ENCODE peak calls at places on chromosomes 11 and 22, in four cellular contexts. One of them, this sample, is unnamed. For H3K36me3, the result is how much of the 10 kb centered on the place peaks cover.

GRCh38 chr11:8959546-8960166 is 4.6 kb downstream of the TMEM9B start:
- DNase-seq in cardiac muscle cell: peak
- DNase-seq in keratinocyte: peak
- DNase-seq in IMR-90: peak
- DNase-seq in this sample: peak

GRCh38 chr11:18775492-18776292 is 15.9 kb downstream of the PTPN5 start:
- DNase-seq in cardiac muscle cell: peak
- DNase-seq in IMR-90: peak
- DNase-seq in keratinocyte: no peak
- DNase-seq in this sample: no peak

GRCh38 chr11:12841946-12842630 is 167.0 kb upstream of the RASSF10 start:
- DNase-seq in IMR-90: peak
- DNase-seq in keratinocyte: no peak
- DNase-seq in cardiac muscle cell: peak
- DNase-seq in this sample: no peak

GRCh38 chr11:74004046-74004693 is 4.7 kb downstream of the UCP3 start:
- DNase-seq in cardiac muscle cell: no peak
- DNase-seq in keratinocyte: no peak
- DNase-seq in IMR-90: no peak
- DNase-seq in this sample: no peak

GRCh38 chr11:69352715-69353325 is 58.9 kb downstream of the MYEOV start:
- DNase-seq in cardiac muscle cell: peak
- DNase-seq in IMR-90: peak
- DNase-seq in keratinocyte: peak
- DNase-seq in this sample: peak

GRCh38 chr11:128405693-128406364 is 181.5 kb downstream of the ETS1 start:
- DNase-seq in IMR-90: no peak
- DNase-seq in keratinocyte: no peak
- DNase-seq in cardiac muscle cell: peak
- DNase-seq in this sample: no peak

GRCh38 chr11:18046116-18046777 is at the start of gene TPH1:
- DNase-seq in cardiac muscle cell: peak
- DNase-seq in IMR-90: peak
- DNase-seq in keratinocyte: no peak
- DNase-seq in this sample: peak

GRCh38 chr22:39474351-39474991 is 17.7 kb downstream of the MGAT3 start:
- DNase-seq in cardiac muscle cell: no peak
- DNase-seq in keratinocyte: no peak
- DNase-seq in IMR-90: peak
- DNase-seq in this sample: no peak

GRCh38 chr11:22752908-22753310 is 76.7 kb downstream of the SVIP start:
- DNase-seq in IMR-90: no peak
- DNase-seq in keratinocyte: no peak
- DNase-seq in cardiac muscle cell: no peak
- DNase-seq in this sample: no peak

GRCh38 chr11:34250732-34251639 is 106.8 kb downstream of the ABTB2 start:
- DNase-seq in keratinocyte: peak
- DNase-seq in IMR-90: peak
- DNase-seq in cardiac muscle cell: no peak
- DNase-seq in this sample: no peak

GRCh38 chr11:107608809-107609208 is 17.9 kb downstream of the ELMOD1 start:
- DNase-seq in keratinocyte: no peak
- DNase-seq in cardiac muscle cell: no peak
- DNase-seq in IMR-90: no peak
- DNase-seq in this sample: no peak

GRCh38 chr11:12289667-12290476 is 87.5 kb upstream of the PARVA start:
- DNase-seq in IMR-90: no peak
- DNase-seq in cardiac muscle cell: no peak
- DNase-seq in keratinocyte: no peak
- DNase-seq in this sample: no peak

GRCh38 chr11:13288375-13289029 is 10.9 kb downstream of the BMAL1 start:
- DNase-seq in keratinocyte: no peak
- DNase-seq in IMR-90: peak
- DNase-seq in cardiac muscle cell: no peak
- DNase-seq in this sample: no peak

GRCh38 chr11:69704508-69705245 is 855 bp upstream of the FGF19 start:
- DNase-seq in keratinocyte: no peak
- DNase-seq in cardiac muscle cell: peak
- DNase-seq in IMR-90: no peak
- DNase-seq in this sample: no peak

GRCh38 chr11:68527585-68527984 is 67.0 kb downstream of the PPP6R3 start:
- DNase-seq in cardiac muscle cell: no peak
- DNase-seq in IMR-90: no peak
- DNase-seq in keratinocyte: no peak
- DNase-seq in this sample: no peak

GRCh38 chr11:128310005-128310404 is 277.4 kb downstream of the ETS1 start:
- DNase-seq in cardiac muscle cell: no peak
- DNase-seq in keratinocyte: no peak
- DNase-seq in IMR-90: peak
- DNase-seq in this sample: no peak

GRCh38 chr22:45007946-45008852 is 1.6 kb downstream of the PHF21B start:
- DNase-seq in keratinocyte: no peak
- DNase-seq in cardiac muscle cell: peak
- DNase-seq in IMR-90: no peak
- DNase-seq in this sample: no peak

GRCh38 chr11:18804621-18805020 is 13.0 kb upstream of the PTPN5 start:
- DNase-seq in keratinocyte: no peak
- DNase-seq in cardiac muscle cell: no peak
- DNase-seq in IMR-90: no peak
- DNase-seq in this sample: no peak

GRCh38 chr11:62930157-62930556 is 9.0 kb upstream of the CHRM1 start:
- DNase-seq in keratinocyte: no peak
- DNase-seq in IMR-90: no peak
- DNase-seq in cardiac muscle cell: no peak
- DNase-seq in this sample: no peak

GRCh38 chr11:9530901-9531625 is 42.4 kb upstream of the WEE1 start:
- DNase-seq in IMR-90: no peak
- DNase-seq in cardiac muscle cell: no peak
- DNase-seq in keratinocyte: no peak
- DNase-seq in this sample: no peak

GRCh38 chr11:3616721-3617460 is 24.9 kb downstream of the ART5 start:
- DNase-seq in cardiac muscle cell: peak
- DNase-seq in IMR-90: peak
- DNase-seq in keratinocyte: no peak
- DNase-seq in this sample: no peak

GRCh38 chr11:115471367-115471766 is 32.8 kb downstream of the CADM1 start:
- DNase-seq in cardiac muscle cell: no peak
- DNase-seq in keratinocyte: no peak
- DNase-seq in IMR-90: peak
- DNase-seq in this sample: peak

GRCh38 chr22:39092111-39092867 is 4.8 kb upstream of the APOBEC3H start:
- DNase-seq in IMR-90: no peak
- DNase-seq in keratinocyte: no peak
- DNase-seq in cardiac muscle cell: no peak
- DNase-seq in this sample: no peak

GRCh38 chr22:45218974-45219373 is 21.7 kb downstream of the KIAA0930 start:
- DNase-seq in cardiac muscle cell: no peak
- DNase-seq in keratinocyte: no peak
- DNase-seq in IMR-90: peak
- DNase-seq in this sample: no peak

GRCh38 chr22:19598054-19598855 is 74.0 kb upstream of the CLDN5 start:
- DNase-seq in IMR-90: no peak
- DNase-seq in cardiac muscle cell: no peak
- DNase-seq in keratinocyte: no peak
- DNase-seq in this sample: no peak

GRCh38 chr11:7436657-7437056 is 48.6 kb upstream of the OLFML1 start:
- DNase-seq in IMR-90: no peak
- DNase-seq in keratinocyte: no peak
- DNase-seq in cardiac muscle cell: no peak
- DNase-seq in this sample: no peak

GRCh38 chr11:41175304-41175972 is 284.0 kb downstream of the LRRC4C start:
- DNase-seq in cardiac muscle cell: no peak
- DNase-seq in keratinocyte: no peak
- DNase-seq in IMR-90: no peak
- DNase-seq in this sample: no peak
- TF ChIP-seq CTCF in cardiac muscle cell: no peak
- TF ChIP-seq CTCF in keratinocyte: no peak
- TF ChIP-seq CTCF in IMR-90: no peak
- TF ChIP-seq CTCF in this sample: no peak

GRCh38 chr22:32205974-32206773 is 1.3 kb upstream of the RFPL2 start:
- DNase-seq in IMR-90: no peak
- DNase-seq in keratinocyte: no peak
- DNase-seq in cardiac muscle cell: no peak
- DNase-seq in this sample: no peak
- H3K4me3 ChIP-seq in IMR-90: no peak
- H3K4me3 ChIP-seq in keratinocyte: no peak
- H3K4me3 ChIP-seq in cardiac muscle cell: no peak
- H3K4me3 ChIP-seq in this sample: no peak

DNA sequence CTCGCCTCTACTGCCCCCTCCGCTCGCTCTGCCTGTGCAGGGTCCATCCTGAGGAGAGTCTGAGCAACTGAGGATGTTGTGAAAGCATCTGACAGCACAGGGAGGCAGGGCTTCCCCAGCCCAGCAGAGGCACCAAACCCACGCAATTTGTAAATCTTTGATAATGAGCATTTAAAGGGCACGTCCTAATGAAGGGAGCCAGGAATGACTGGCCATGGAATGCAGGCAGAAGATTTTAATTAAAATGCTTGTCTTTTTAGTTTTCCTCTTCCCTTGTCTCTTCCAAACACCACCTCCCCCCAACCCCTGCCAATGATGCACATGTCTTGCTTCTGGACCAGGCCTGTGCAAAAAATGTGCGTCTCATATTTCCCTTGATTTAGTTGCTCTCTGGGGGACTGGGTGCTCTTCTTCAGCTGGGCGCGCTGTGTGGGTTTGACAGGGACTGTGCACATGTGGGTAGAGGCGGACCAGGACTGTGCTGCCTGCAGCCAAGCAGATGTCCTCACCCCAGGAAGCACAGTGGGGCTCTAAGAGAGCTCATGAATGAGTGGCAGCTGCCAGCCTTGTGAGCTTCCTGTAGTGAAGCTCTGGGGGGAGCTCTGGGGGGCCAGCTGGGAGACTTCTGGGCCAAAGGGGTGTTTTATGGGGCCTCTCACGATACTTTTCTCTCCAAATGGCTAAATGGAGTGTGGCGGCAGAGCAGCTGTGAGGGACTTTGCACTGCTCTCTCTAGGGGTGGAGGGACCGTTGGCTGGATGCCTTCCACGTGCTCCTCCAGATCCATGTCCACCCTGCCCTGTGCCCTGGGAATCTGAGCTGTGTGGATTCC is 273.5 kb downstream of the ST3GAL4 start:
- DNase-seq in keratinocyte: no peak
- DNase-seq in IMR-90: peak
- DNase-seq in cardiac muscle cell: peak
- DNase-seq in this sample: no peak
- H3K36me3 ChIP-seq in keratinocyte: under half
- H3K36me3 ChIP-seq in IMR-90: under half
- H3K36me3 ChIP-seq in cardiac muscle cell: under half
- H3K36me3 ChIP-seq in this sample: under half

DNA sequence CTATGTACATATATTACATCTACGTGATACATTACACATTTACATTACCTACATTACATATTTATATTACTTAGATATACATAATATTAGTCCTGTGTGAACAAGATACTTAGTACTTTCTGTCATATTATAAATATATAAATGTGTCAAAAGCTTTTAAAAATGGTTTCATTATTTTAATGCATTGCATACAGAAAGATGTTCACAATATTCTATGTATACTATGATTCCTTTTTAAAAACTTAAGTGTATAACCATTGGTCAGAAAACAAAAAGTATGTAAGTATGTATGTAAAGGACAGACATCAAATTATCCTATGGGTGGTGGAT is 647 bp upstream of the ZW10 start:
- DNase-seq in IMR-90: no peak
- DNase-seq in keratinocyte: no peak
- DNase-seq in cardiac muscle cell: no peak
- DNase-seq in this sample: no peak
- TF ChIP-seq CTCF in IMR-90: no peak
- TF ChIP-seq CTCF in keratinocyte: no peak
- TF ChIP-seq CTCF in cardiac muscle cell: no peak
- TF ChIP-seq CTCF in this sample: no peak

GRCh38 chr22:23850136-23850611 is 7.5 kb upstream of the SLC2A11 start:
- DNase-seq in keratinocyte: no peak
- DNase-seq in cardiac muscle cell: no peak
- DNase-seq in IMR-90: no peak
- DNase-seq in this sample: no peak
- H3K4me3 ChIP-seq in keratinocyte: no peak
- H3K4me3 ChIP-seq in cardiac muscle cell: no peak
- H3K4me3 ChIP-seq in IMR-90: no peak
- H3K4me3 ChIP-seq in this sample: no peak

DNA sequence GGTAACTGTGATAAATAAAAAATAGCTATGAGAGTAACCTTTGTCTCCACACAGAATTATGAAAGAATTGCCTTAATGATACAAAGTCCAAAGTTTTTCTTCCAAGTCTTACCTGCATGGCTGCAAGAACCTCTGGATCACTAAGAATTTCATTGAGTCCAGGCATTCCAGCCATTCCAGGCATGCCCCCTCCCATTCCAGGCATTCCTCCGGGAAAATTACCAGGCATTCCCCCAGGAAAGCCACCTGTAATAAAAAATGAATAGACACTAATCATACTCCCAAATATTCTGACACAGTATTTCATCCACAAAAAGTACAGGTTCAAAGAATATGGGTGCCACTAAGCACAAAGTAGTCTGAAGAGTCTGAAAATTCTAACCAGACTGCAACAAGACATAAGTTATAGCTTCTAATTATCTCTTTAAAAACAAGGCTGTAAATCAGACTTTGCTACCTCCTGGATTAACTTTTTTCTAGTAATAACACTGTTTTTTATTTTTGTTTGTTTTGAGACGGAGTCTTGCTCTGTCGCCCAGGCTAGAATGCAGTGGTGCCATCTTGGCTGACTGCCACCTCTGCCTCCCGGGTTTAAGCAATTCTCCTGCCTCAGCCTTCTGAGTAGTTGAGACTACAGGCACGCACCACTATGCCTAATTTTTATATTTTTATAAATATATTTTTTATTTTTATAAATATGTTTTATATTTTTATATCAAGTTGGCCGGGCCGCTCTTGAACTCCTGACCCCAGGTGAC is 8.0 kb upstream of the SLC25A17 start:
- DNase-seq in keratinocyte: no peak
- DNase-seq in IMR-90: no peak
- DNase-seq in cardiac muscle cell: no peak
- DNase-seq in this sample: no peak
- H3K36me3 ChIP-seq in keratinocyte: under half
- H3K36me3 ChIP-seq in IMR-90: under half
- H3K36me3 ChIP-seq in cardiac muscle cell: half or more
- H3K36me3 ChIP-seq in this sample: under half

GRCh38 chr22:33210129-33210784 is 152.1 kb upstream of the SYN3 start:
- DNase-seq in IMR-90: peak
- DNase-seq in keratinocyte: no peak
- DNase-seq in cardiac muscle cell: peak
- DNase-seq in this sample: no peak
- TF ChIP-seq CTCF in IMR-90: peak
- TF ChIP-seq CTCF in keratinocyte: peak
- TF ChIP-seq CTCF in cardiac muscle cell: peak
- TF ChIP-seq CTCF in this sample: peak

GRCh38 chr11:66275396-66275795 is 2.6 kb upstream of the CNIH2 start:
- DNase-seq in cardiac muscle cell: no peak
- DNase-seq in IMR-90: no peak
- DNase-seq in keratinocyte: no peak
- DNase-seq in this sample: no peak

GRCh38 chr11:66279092-66279797 is 1.3 kb downstream of the CNIH2 start:
- DNase-seq in cardiac muscle cell: no peak
- DNase-seq in keratinocyte: no peak
- DNase-seq in IMR-90: no peak
- DNase-seq in this sample: no peak

GRCh38 chr11:66275984-66276612 is 1.9 kb upstream of the CNIH2 start:
- DNase-seq in keratinocyte: no peak
- DNase-seq in IMR-90: no peak
- DNase-seq in cardiac muscle cell: no peak
- DNase-seq in this sample: no peak

GRCh38 chr11:66278396-66279091 is 569 bp downstream of the CNIH2 start:
- DNase-seq in IMR-90: no peak
- DNase-seq in cardiac muscle cell: peak
- DNase-seq in keratinocyte: no peak
- DNase-seq in this sample: no peak

GRCh38 chr11:66277475-66278391 is at the start of gene CNIH2:
- DNase-seq in keratinocyte: no peak
- DNase-seq in IMR-90: no peak
- DNase-seq in cardiac muscle cell: peak
- DNase-seq in this sample: no peak
- H3K4me3 ChIP-seq in keratinocyte: no peak
- H3K4me3 ChIP-seq in IMR-90: peak
- H3K4me3 ChIP-seq in cardiac muscle cell: peak
- H3K4me3 ChIP-seq in this sample: no peak

This sample was measured in kidney epithelial cell.